ENCODE peak calls at places on chromosomes 3 and 15, in seven cellular contexts. R, H, U, J, L, I and P are unnamed samples.

GRCh38 chr3:147267431-147267830 is 138.9 kb downstream of the ZIC4 start:
- DNase-seq in R (no peak), H (no peak), U (no peak), J (no peak), L (no peak), I (no peak), P (no peak)

GRCh38 chr3:138314751-138315150 is 14.9 kb downstream of the NME9 start:
- DNase-seq in R (no peak), H (no peak), U (no peak), J (no peak), L (no peak), I (no peak), P (no peak)

GRCh38 chr3:152644478-152644877 is 190.5 kb upstream of the P2RY1 start:
- DNase-seq in R (no peak), H (no peak), U (no peak), J (no peak), L (no peak), I (no peak), P (no peak)

GRCh38 chr15:60844431-60845174 is 365.7 kb upstream of the ICE2 start:
- DNase-seq in R (peak), H (no peak), U (no peak), J (no peak), L (no peak), I (peak), P (peak)

GRCh38 chr3:46503194-46503924 is 5.6 kb downstream of the RTP3 start:
- DNase-seq in R (no peak), H (peak), U (no peak), J (no peak), L (no peak), I (peak), P (peak)

GRCh38 chr15:23472678-23473077 is 25.6 kb upstream of the GOLGA6L2 start:
- DNase-seq in R (no peak), H (no peak), U (no peak), J (no peak), L (no peak), I (no peak), P (no peak)

GRCh38 chr3:98817546-98817945 is 54.4 kb downstream of the ST3GAL6 start:
- DNase-seq in R (peak), H (peak), U (no peak), J (no peak), L (peak), I (no peak), P (no peak)

GRCh38 chr3:24929521-24929920 is 434.9 kb upstream of the THRB start:
- DNase-seq in R (no peak), H (no peak), U (no peak), J (no peak), L (no peak), I (no peak), P (no peak)

GRCh38 chr3:45227131-45227819 is 1.2 kb upstream of the TMEM158 start:
- DNase-seq in R (no peak), H (peak), U (no peak), J (no peak), L (no peak), I (no peak), P (no peak)

GRCh38 chr15:45417303-45417950 is 39.1 kb upstream of the GATM start:
- DNase-seq in R (no peak), H (peak), U (no peak), J (no peak), L (no peak), I (no peak), P (no peak)

GRCh38 chr15:99466701-99467337 is 99.0 kb upstream of the MEF2A start:
- DNase-seq in R (no peak), H (no peak), U (no peak), J (no peak), L (no peak), I (no peak), P (no peak)

GRCh38 chr15:52728899-52729298 is 49.7 kb upstream of the ATOSA start:
- DNase-seq in R (no peak), H (no peak), U (no peak), J (no peak), L (no peak), I (no peak), P (no peak)

GRCh38 chr15:66076591-66077319 is 176.8 kb downstream of the MEGF11 start:
- DNase-seq in R (no peak), H (no peak), U (no peak), J (no peak), L (no peak), I (no peak), P (no peak)

GRCh38 chr3:171606151-171606751 is 146.0 kb upstream of the TNIK start:
- DNase-seq in R (no peak), H (peak), U (no peak), J (no peak), L (no peak), I (no peak), P (no peak)

GRCh38 chr3:86969500-86970189 is 21.3 kb downstream of the VGLL3 start:
- DNase-seq in R (peak), H (peak), U (no peak), J (no peak), L (no peak), I (no peak), P (no peak)

GRCh38 chr15:91844928-91845327 is 8.6 kb upstream of the SLCO3A1 start:
- DNase-seq in R (no peak), H (no peak), U (no peak), J (no peak), L (no peak), I (no peak), P (no peak)

GRCh38 chr3:135513106-135514063 is 452.1 kb upstream of the PPP2R3A start:
- DNase-seq in R (peak), H (peak), U (peak), J (no peak), L (no peak), I (no peak), P (no peak)

GRCh38 chr15:23446215-23447106 is 582 bp downstream of the GOLGA6L2 start:
- DNase-seq in R (no peak), H (no peak), U (no peak), J (no peak), L (no peak), I (no peak), P (no peak)

GRCh38 chr3:53773586-53774368 is 72.4 kb downstream of the CHDH start:
- DNase-seq in R (no peak), H (peak), U (no peak), J (no peak), L (no peak), I (no peak), P (no peak)

GRCh38 chr3:43455233-43455632 is 166.6 kb downstream of the ANO10 start:
- DNase-seq in R (no peak), H (no peak), U (no peak), J (no peak), L (no peak), I (no peak), P (no peak)

GRCh38 chr15:47917881-47918280 is 200.6 kb downstream of the SEMA6D start:
- DNase-seq in R (no peak), H (no peak), U (no peak), J (no peak), L (no peak), I (no peak), P (no peak)